ENCODE peak calls at places on chromosome 17, in seven cellular contexts. B is B cell, Q is AG09309, K is ascending aorta, Z is Caco-2, P is mesothelial cell of epicardium, Y is A549. L is an unnamed sample.

GRCh38 chr17:21210411-21211076 is 3.4 kb downstream of the TMEM11 start:
- DNase-seq in B (no peak), Q (no peak), K (no peak), Z (no peak), P (no peak), Y (no peak), L (no peak)

GRCh38 chr17:10875984-10876555 is 38.2 kb upstream of the PIRT start:
- DNase-seq in B (no peak), Q (no peak), K (no peak), Z (peak; percentile 54), P (no peak), Y (peak; percentile 53), L (peak; percentile 50)

GRCh38 chr17:78933025-78933958 is 8.1 kb upstream of the TIMP2 start:
- DNase-seq in B (no peak), Q (peak; percentile 93), K (peak; percentile 65), Z (peak; percentile 24), P (no peak), Y (peak; percentile 99), L (no peak)

GRCh38 chr17:8976638-8977037 is 11.1 kb upstream of the PIK3R5 start:
- DNase-seq in B (no peak), Q (no peak), K (no peak), Z (no peak), P (no peak), Y (no peak), L (no peak)

GRCh38 chr17:41907185-41907556 is 11.6 kb downstream of the ACLY start:
- DNase-seq in B (no peak), Q (peak; percentile 33), K (no peak), Z (no peak), P (no peak), Y (peak; percentile 67), L (no peak)

GRCh38 chr17:8041249-8041928 is 2.5 kb downstream of the ALOX15B start:
- DNase-seq in B (no peak), Q (peak; percentile 77), K (no peak), Z (peak; percentile 39), P (no peak), Y (peak; percentile 81), L (no peak)

GRCh38 chr17:9465216-9465921 is 110.3 kb downstream of the STX8 start:
- DNase-seq in B (no peak), Q (peak; percentile 67), K (no peak), Z (no peak), P (no peak), Y (no peak), L (no peak)

GRCh38 chr17:78341559-78342437 is 18.1 kb downstream of the SOCS3 start:
- DNase-seq in B (no peak), Q (no peak), K (peak; percentile 49), Z (peak; percentile 74), P (peak; percentile 67), Y (peak; percentile 83), L (peak; percentile 76)

GRCh38 chr17:336110-337021 is 16.2 kb downstream of the RPH3AL start:
- DNase-seq in B (no peak), Q (no peak), K (no peak), Z (no peak), P (peak; percentile 67), Y (no peak), L (no peak)

GRCh38 chr17:48012151-48012520 is 25.5 kb downstream of the COPZ2 start:
- DNase-seq in B (peak; percentile 66), Q (no peak), K (no peak), Z (peak; percentile 79), P (peak; percentile 50), Y (no peak), L (peak; percentile 48)

GRCh38 chr17:53950207-53950857 is 127.6 kb downstream of the KIF2B start:
- DNase-seq in B (no peak), Q (no peak), K (no peak), Z (peak; percentile 55), P (no peak), Y (no peak), L (peak; percentile 27)

GRCh38 chr17:62895256-62895649 is 70.8 kb upstream of the TANC2 start:
- DNase-seq in B (no peak), Q (no peak), K (no peak), Z (no peak), P (no peak), Y (no peak), L (no peak)

GRCh38 chr17:14125518-14126125 is 56.3 kb downstream of the COX10 start:
- DNase-seq in B (no peak), Q (no peak), K (no peak), Z (no peak), P (no peak), Y (no peak), L (no peak)
- TF ChIP-seq CTCF in B (no peak), Q (no peak), K (no peak), Z (no peak), P (no peak), Y (no peak), L (no peak)

GRCh38 chr17:69503711-69504110 is 89.2 kb downstream of the MAP2K6 start:
- DNase-seq in B (peak; percentile 58), Q (no peak), K (no peak), Z (no peak), P (no peak), Y (no peak), L (no peak)

GRCh38 chr17:69502488-69502887 is 88.0 kb downstream of the MAP2K6 start:
- DNase-seq in B (no peak), Q (no peak), K (no peak), Z (no peak), P (no peak), Y (no peak), L (no peak)

GRCh38 chr17:69499301-69499700 is 84.8 kb downstream of the MAP2K6 start:
- DNase-seq in B (no peak), Q (no peak), K (no peak), Z (no peak), P (no peak), Y (no peak), L (no peak)

GRCh38 chr17:69500911-69501429 is 86.5 kb downstream of the MAP2K6 start:
- DNase-seq in B (no peak), Q (no peak), K (no peak), Z (no peak), P (no peak), Y (no peak), L (no peak)

DNA sequence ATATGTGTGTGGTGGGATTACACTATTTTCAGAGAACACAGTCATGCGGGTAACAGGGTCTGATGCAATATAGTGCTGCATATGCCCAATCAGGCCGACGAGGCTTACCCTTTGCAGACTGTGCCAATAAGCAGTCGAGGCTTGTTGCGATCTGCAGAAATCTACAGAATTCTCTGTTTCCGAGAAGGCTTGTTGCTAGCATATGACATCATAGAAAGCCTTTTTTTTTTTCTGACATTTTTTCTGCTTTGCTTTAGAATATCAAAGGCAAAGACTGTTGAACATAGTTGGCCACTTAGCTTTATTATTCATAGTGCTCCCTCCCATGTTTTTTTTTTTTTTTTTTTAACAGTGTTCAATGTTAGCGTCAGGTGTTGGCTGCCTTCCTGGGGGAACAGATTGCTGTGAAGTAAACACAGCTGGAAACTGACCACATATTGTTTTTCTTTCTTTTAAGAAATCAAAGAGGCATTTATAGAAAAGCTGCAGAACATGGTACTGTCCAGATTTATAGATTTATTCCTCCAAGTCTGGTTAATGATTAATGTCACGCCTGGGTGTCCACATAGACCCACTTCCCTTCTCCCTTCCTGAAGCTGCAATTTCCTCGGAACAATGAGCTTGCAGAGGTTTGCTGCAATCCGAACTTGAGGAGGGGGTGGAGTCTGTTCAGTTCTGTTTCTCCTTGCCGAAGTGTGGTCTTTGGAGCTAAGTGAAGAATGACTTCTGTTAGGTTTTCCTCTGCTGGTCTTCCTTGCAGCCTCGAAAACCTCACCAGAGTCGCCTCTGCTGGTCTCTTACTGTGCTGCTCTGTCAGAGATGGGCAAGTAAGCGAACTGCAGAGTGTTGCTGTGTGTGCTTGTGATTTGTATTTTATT is 87.3 kb downstream of the MAP2K6 start:
- DNase-seq in B (no peak), Q (no peak), K (no peak), Z (peak; percentile 62), P (no peak), Y (peak; percentile 37), L (peak; percentile 39)
- TF ChIP-seq CTCF in B (no peak), Q (no peak), K (no peak), Z (no peak), P (no peak), Y (no peak), L (no peak)

GRCh38 chr17:2731807-2732206 is 17.6 kb downstream of the CCDC92B start:
- DNase-seq in B (no peak), Q (no peak), K (no peak), Z (no peak), P (no peak), Y (no peak), L (no peak)
- TF ChIP-seq CTCF in B (no peak), Q (no peak), K (no peak), Z (no peak), P (no peak), Y (no peak), L (no peak)

GRCh38 chr17:13925579-13925978 is 143.7 kb upstream of the COX10 start:
- DNase-seq in B (no peak), Q (no peak), K (no peak), Z (no peak), P (no peak), Y (no peak), L (no peak)
- TF ChIP-seq CTCF in B (peak; percentile 16), Q (peak; percentile 19), K (no peak), Z (no peak), P (no peak), Y (no peak), L (peak; percentile 33)

DNA sequence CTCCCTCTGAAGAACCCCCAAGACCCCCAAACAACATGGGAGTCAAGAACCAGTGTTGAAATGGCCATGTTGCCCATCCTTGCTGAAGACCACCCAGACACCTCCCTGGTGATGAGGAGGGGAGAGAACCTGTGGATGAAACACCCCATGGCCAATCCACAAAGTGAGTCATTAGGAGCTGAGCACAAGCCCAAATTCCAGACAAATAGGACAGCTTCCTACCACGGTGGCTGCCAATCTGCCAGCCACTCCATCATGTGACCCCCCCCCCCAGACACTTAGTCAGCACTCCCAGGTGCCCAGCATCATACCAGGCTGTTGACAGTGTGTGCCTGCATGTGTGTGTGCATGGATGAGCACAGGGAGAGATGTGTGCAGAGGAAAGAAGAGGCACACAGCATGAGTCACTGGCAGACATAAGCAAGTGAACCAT is 26.4 kb upstream of the RPL38 start:
- DNase-seq in B (no peak), Q (no peak), K (no peak), Z (no peak), P (no peak), Y (no peak), L (no peak)
- TF ChIP-seq CTCF in B (no peak), Q (no peak), K (no peak), Z (no peak), P (no peak), Y (no peak), L (peak; percentile 8)

L was measured in endothelial cell.